ENCODE peak calls at places on chromosomes 6 and 20, in five cellular contexts. G is uterus, U is ovary, K is sigmoid colon, L is adrenal gland. A is an unnamed sample.

GRCh38 chr20:52256465-52256864 is 64.9 kb upstream of the ZFP64 start:
- DNase-seq in G (no peak), U (no peak), L (no peak), K (no peak), A (no peak)

GRCh38 chr6:10692965-10693538 is 1.4 kb downstream of the C6orf52 start:
- DNase-seq in K (no peak), G (no peak), L (no peak), U (no peak), A (peak; percentile 30)

GRCh38 chr6:159852877-159853276 is 37.9 kb upstream of the MAS1 start:
- DNase-seq in U (no peak), G (no peak), L (no peak), K (no peak), A (peak; percentile 51)

GRCh38 chr6:138977646-138978167 is 10.3 kb downstream of the REPS1 start:
- DNase-seq in K (no peak), U (no peak), G (no peak), L (no peak), A (no peak)

GRCh38 chr6:42368156-42368555 is 83.6 kb downstream of the TRERF1 start:
- DNase-seq in K (no peak), U (no peak), G (no peak), L (no peak), A (peak; percentile 87)

GRCh38 chr6:110181131-110182027 is 1.2 kb downstream of the CDC40 start:
- DNase-seq in K (no peak), G (no peak), L (no peak), U (no peak), A (peak; percentile 73)

GRCh38 chr6:5996701-5997419 is 9.9 kb downstream of the NRN1 start:
- DNase-seq in L (no peak), K (no peak), G (no peak), U (no peak), A (peak; percentile 41)

GRCh38 chr6:94349227-94349626 is 929.9 kb upstream of the EPHA7 start:
- DNase-seq in G (no peak), U (no peak), L (no peak), K (no peak), A (no peak)

GRCh38 chr6:36595168-36595818 is 1.1 kb downstream of the SRSF3 start:
- DNase-seq in G (peak; percentile 73), K (peak; percentile 84), U (peak; percentile 39), L (no peak), A (peak; percentile 67)

GRCh38 chr6:84137989-84138575 is 89.4 kb downstream of the CEP162 start:
- DNase-seq in G (no peak), U (no peak), L (no peak), K (no peak), A (no peak)

GRCh38 chr20:38827770-38828281 is 22.3 kb downstream of the PPP1R16B start:
- DNase-seq in G (no peak), L (no peak), U (no peak), K (no peak), A (no peak)

GRCh38 chr6:30348957-30349356 is 4.0 kb downstream of the RPP21 start:
- DNase-seq in G (no peak), L (no peak), U (no peak), K (no peak), A (no peak)

GRCh38 chr20:137668-138131 is 4.7 kb upstream of the DEFB126 start:
- DNase-seq in L (no peak), G (no peak), K (no peak), U (no peak), A (peak; percentile 44)

GRCh38 chr6:126312013-126312665 is 27.8 kb upstream of the CENPW start:
- DNase-seq in G (no peak), L (no peak), K (no peak), U (no peak), A (peak; percentile 29)
- H3K4me3 ChIP-seq in G (no peak overlapping the region), L (no peak overlapping the region), K (no peak overlapping the region), U (no peak overlapping the region), A (no peak overlapping the region)

DNA sequence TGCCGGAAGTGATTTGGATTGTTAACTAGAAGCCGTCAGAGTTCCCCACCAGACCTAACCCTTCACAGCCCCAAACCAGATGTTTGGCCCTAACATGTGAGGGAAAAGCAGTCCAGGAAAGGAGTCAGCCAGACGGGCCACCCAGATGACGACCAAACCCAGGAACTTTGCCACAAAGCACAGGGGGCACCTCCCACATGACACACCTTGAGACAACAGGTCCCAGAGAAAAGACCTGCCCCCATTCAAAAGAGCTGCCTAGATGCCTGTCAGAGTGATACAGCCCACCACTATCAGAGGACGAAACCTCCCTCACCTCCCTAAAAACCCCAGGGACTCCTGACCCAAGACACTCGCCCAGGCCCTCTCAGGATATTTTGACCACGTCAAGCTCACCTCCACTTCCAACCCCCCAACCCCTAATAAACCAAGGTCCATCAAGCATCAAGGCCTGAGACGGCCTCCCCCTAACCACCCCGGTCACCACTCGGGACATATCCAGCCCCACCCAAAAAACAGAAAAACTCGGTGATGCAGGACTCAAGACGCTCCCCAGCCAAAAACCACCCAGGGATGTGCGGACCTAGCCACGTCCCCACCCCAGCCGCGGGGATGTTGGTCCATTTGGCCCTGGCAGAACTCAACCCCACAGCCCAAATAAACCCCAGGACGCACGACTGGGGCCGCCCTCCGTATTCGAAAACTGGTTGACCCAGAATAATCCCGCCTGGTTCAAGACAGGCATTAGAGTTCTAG is 662 bp downstream of the ZNF343 start:
- DNase-seq in L (no peak), G (no peak), K (peak; percentile 70), U (peak; percentile 14), A (peak; percentile 13)
- TF ChIP-seq POLR2A in L (no peak), G (no peak), K (no peak), U (no peak), A (no peak)

GRCh38 chr20:46253391-46253790 is 54.9 kb downstream of the CDH22 start:
- DNase-seq in K (no peak), L (no peak), G (no peak), U (no peak), A (peak; percentile 34)
- TF ChIP-seq CTCF in K (no peak), L (no peak), G (no peak), U (no peak), A (peak; percentile 26)

DNA sequence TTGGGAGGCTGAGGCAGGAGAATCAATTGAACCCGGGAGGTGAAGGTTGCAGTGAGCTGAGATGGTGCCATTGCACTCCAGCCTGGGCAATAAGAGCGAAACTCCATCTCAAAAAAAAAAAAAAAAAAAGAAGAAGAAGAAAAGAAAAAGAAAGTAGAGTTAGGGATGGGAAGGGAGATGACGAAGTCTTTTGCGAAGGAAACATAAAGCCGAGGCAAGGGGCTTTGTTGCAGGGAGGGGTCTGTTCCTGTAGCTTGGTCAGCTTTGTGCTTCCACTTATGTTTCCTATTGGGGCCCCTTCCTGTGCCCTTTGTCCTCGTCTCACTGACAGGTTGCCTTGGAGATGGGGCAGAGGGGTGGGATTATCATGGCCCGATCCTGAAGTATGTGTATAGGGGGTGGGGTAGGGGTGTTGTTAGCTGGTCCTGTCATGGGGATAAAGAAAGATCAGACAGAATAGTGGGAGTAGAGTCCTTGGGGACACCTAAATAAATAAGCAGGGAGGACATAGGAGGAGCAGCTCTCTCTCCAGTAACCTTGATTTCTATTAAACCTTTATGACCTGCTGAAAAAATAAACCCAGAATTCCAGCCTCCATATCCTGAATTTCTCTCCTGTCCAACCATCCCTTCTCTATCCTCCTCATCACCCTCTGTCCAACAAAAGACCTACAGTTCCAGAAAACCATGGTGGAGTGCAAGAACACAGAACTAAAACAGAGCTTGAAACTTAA is 1.2 kb upstream of the CLIC1 start:
- DNase-seq in L (no peak), K (no peak), U (no peak), G (no peak), A (peak; percentile 94)
- H3K4me3 ChIP-seq in L (no peak overlapping the region), K (no peak overlapping the region), U (no peak overlapping the region), G (no peak overlapping the region), A (peak overlapping the region; percentile 100)

GRCh38 chr6:28218312-28219248 is 6.5 kb upstream of the ZSCAN9 start:
- DNase-seq in U (peak; percentile 41), G (peak; percentile 51), L (peak; percentile 78), K (peak; percentile 87), A (peak; percentile 88)
- TF ChIP-seq POLR2A in U (no peak), G (no peak), L (no peak), K (no peak), A (peak; percentile 62)

DNA sequence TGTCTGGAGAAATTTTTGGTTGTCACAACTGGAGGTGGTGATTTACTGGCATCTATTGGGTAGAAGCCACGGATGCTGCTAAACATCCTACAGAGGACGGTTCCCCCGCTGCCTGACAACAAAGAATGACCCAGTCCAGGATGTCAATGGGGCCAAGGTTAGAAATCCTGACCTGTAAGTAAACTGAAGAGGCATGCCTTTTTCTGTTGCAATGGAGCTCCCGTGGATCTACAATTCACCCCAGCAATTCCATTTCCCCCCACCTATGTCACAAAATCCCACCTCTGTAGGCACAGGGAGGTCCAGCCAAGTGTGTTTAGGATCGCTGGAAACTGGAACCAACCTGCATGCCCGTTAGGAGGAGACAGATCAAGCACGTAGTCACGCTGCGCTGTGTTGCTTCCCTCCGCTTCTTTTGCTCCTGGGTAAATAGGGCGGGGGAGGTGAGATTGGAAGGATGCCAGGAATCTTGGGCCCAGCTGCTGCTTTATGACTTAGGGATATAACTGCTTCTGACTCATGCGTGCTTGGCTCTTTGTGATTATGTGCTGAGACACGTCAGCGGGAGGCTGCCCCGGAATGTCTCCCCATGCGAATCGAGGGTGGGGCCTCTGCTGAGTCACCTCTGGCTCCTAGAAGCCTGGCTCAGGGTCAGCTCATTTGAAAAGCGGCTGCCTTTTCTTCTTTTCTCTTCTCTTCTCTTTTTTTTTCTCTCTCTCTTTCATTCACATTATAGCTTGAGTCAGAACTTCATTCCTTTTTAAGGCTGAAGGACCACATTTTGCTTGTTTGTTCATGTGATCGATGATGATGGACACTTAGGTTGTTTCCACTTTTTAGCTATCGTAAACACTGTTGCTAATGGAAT is 12.4 kb upstream of the PEDS1 start:
- DNase-seq in K (peak; percentile 100), L (peak; percentile 97), G (peak; percentile 100), U (peak; percentile 98), A (peak; percentile 96)
- TF ChIP-seq CTCF in K (no peak), L (no peak), G (peak; percentile 16), U (no peak), A (no peak)

DNA sequence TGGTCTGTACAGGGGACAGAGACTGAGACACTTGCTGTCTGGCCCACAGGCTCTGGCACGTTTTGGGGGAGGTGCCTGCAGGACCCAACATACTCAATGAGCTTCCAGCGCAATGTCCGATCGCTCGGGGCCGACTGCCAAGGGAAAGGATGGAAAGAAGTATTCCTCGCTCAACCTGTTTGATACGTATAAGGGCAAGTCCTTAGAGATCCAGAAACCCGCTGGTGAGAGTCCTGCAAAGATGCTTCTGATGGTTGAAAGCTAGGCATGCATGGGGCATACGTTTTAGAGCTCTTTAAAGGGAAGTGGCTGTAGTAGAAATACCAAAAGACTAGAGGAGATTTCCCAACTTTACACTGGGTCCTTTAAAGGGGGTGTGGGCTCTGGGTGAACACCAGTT is 2.2 kb downstream of the PRRC2A start:
- DNase-seq in U (no peak), K (no peak), G (no peak), L (no peak), A (peak; percentile 65)
- H3K4me3 ChIP-seq in U (no peak overlapping the region), K (no peak overlapping the region), G (no peak overlapping the region), L (no peak overlapping the region), A (peak overlapping the region; percentile 77)

DNA sequence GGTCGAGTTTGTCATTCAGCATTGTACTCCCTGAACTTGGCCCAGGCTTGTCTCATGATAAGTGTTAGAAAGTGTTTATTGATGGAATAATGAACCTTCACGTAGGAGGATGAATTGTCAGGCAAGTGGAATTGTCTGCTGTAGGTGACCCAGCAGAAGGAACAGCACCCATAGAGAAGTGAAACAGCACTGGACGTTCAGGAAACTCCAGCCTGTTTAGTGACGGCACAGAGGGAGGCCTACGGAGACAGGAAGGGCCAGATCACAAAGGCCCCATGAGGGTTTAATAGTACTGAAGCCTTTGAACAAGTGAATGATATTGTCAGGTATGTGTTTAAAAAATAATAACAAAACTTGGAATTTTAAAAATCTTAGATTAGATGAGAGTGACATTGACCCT is 2.9 kb downstream of the STX11 start:
- DNase-seq in U (no peak), L (no peak), K (no peak), G (no peak), A (no peak)
- TF ChIP-seq POLR2A in U (no peak), L (no peak), K (no peak), G (no peak), A (no peak)